ENCODE peak calls at places on chromosomes 3 and 15, in six cellular contexts. W is PC-9; S is activated CD4-positive, alpha-beta T cell treated with anti-CD3 and anti-CD28 coated beads for 24 hours; C is T-helper 9 cell; V is H4; K is AG04450. I is an unnamed sample.

GRCh38 chr15:45885801-45886200 is 251.0 kb downstream of the SQOR start:
- DNase-seq in S (no peak), W (no peak), K (no peak), C (no peak), V (no peak), I (no peak)

GRCh38 chr3:50567386-50568182 is at the start of gene C3orf18:
- DNase-seq in C (peak; percentile 88), K (peak; percentile 69), V (no peak), W (peak; percentile 89), S (peak; percentile 90), I (peak; percentile 94)

GRCh38 chr3:33612641-33613040 is 105.4 kb downstream of the CLASP2 start:
- DNase-seq in W (no peak), K (no peak), C (no peak), S (no peak), V (no peak), I (no peak)

GRCh38 chr15:59298255-59298856 is 74.3 kb downstream of the MYO1E start:
- DNase-seq in C (no peak), S (peak; percentile 25), W (peak; percentile 71), K (no peak), V (no peak), I (no peak)

GRCh38 chr3:151770941-151771340 is 37.2 kb downstream of the AADACL2 start:
- DNase-seq in V (peak; percentile 51), W (peak; percentile 45), S (no peak), C (no peak), K (no peak), I (no peak)

GRCh38 chr15:22819651-22820050 is 18.8 kb upstream of the NIPA2 start:
- DNase-seq in C (no peak), V (no peak), K (no peak), S (no peak), W (no peak), I (no peak)

GRCh38 chr15:62957130-62957529 is 85.4 kb upstream of the TPM1 start:
- DNase-seq in C (no peak), K (no peak), S (no peak), V (no peak), W (no peak), I (no peak)

GRCh38 chr3:179264456-179264855 is 13.5 kb upstream of the KCNMB3 start:
- DNase-seq in C (no peak), K (no peak), V (no peak), S (no peak), W (no peak), I (no peak)

GRCh38 chr15:49706805-49707204 is 86.0 kb downstream of the DTWD1 start:
- DNase-seq in V (no peak), C (no peak), W (no peak), K (no peak), S (no peak), I (no peak)

GRCh38 chr3:101638262-101638745 is 38.6 kb downstream of the ZBTB11 start:
- DNase-seq in S (no peak), V (no peak), C (no peak), W (no peak), K (no peak), I (no peak)

GRCh38 chr15:69305204-69305931 is 6.7 kb downstream of the PAQR5 start:
- DNase-seq in W (peak; percentile 33), V (peak; percentile 91), S (no peak), K (peak; percentile 62), C (no peak), I (no peak)

GRCh38 chr3:100268986-100269385 is 8.2 kb downstream of the TBC1D23 start:
- DNase-seq in S (no peak), W (no peak), K (no peak), C (no peak), V (no peak), I (no peak)

GRCh38 chr3:15333099-15333956 is 942 bp upstream of the SH3BP5 start:
- DNase-seq in V (no peak), C (no peak), K (no peak), W (no peak), S (no peak), I (no peak)

GRCh38 chr3:167978071-167978470 is 117.7 kb downstream of the GOLIM4 start:
- DNase-seq in V (peak; percentile 68), W (peak; percentile 35), K (no peak), C (no peak), S (no peak), I (no peak)

GRCh38 chr3:180700941-180701340 is 21.7 kb upstream of the CCDC39 start:
- DNase-seq in V (peak; percentile 31), W (no peak), C (no peak), S (no peak), K (no peak), I (no peak)